ENCODE peak calls at places on chromosome 17, in four cellular contexts. R is breast epithelium, A is transverse colon, V is HepG2. L is an unnamed sample. For H3K4me1, the result is how much of the 10 kb centered on the place peaks cover.

GRCh38 chr17:58391302-58391984 is 25.9 kb downstream of the RNF43 start:
- DNase-seq in R (peak), A (peak), V (peak), L (no peak)

GRCh38 chr17:74737299-74738050 is 419 bp downstream of the RAB37 start:
- DNase-seq in R (no peak), A (peak), V (peak), L (peak)

GRCh38 chr17:73801455-73802100 is 157.3 kb upstream of the SDK2 start:
- DNase-seq in R (no peak), A (no peak), V (no peak), L (no peak)

GRCh38 chr17:73231363-73231762 is 30.3 kb downstream of the CPSF4L start:
- DNase-seq in R (no peak), A (peak), V (no peak), L (no peak)

GRCh38 chr17:14428640-14429029 is 127.8 kb downstream of the HS3ST3B1 start:
- DNase-seq in R (no peak), A (no peak), V (no peak), L (no peak)

GRCh38 chr17:75242461-75243042 is 18.9 kb downstream of the GGA3 start:
- DNase-seq in R (no peak), A (peak), V (no peak), L (peak)

GRCh38 chr17:43665387-43666101 is 3.8 kb upstream of the MEOX1 start:
- DNase-seq in R (peak), A (no peak), V (peak), L (no peak)

GRCh38 chr17:18185832-18186231 is 2.2 kb downstream of the ALKBH5 start:
- DNase-seq in R (no peak), A (no peak), V (no peak), L (no peak)

GRCh38 chr17:48996696-48997102 is 486 bp upstream of the IGF2BP1 start:
- DNase-seq in R (no peak), A (no peak), V (no peak), L (no peak)

GRCh38 chr17:49917771-49918170 is 51.2 kb upstream of the DLX4 start:
- DNase-seq in R (no peak), A (no peak), V (no peak), L (no peak)

GRCh38 chr17:57868007-57868774 is 18.3 kb upstream of the MRPS23 start:
- DNase-seq in R (peak), A (peak), V (peak), L (peak)

GRCh38 chr17:62703776-62704380 is 76.4 kb downstream of the MRC2 start:
- DNase-seq in R (no peak), A (peak), V (no peak), L (peak)

GRCh38 chr17:56577810-56578209 is 15.7 kb upstream of the NOG start:
- DNase-seq in R (no peak), A (no peak), V (no peak), L (no peak)

GRCh38 chr17:35170968-35171771 is 23.0 kb downstream of the SLC35G3 start:
- DNase-seq in R (no peak), A (no peak), V (no peak), L (no peak)

GRCh38 chr17:56499799-56500388 is 93.6 kb upstream of the NOG start:
- DNase-seq in R (no peak), A (no peak), V (peak), L (no peak)

GRCh38 chr17:40110457-40110856 is 10.1 kb upstream of the NR1D1 start:
- DNase-seq in R (peak), A (no peak), V (no peak), L (no peak)

GRCh38 chr17:51079049-51079448 is 41.6 kb downstream of the SPAG9 start:
- DNase-seq in R (no peak), A (no peak), V (no peak), L (no peak)

GRCh38 chr17:38428643-38429371 is 543 bp downstream of the ARHGAP23 start:
- DNase-seq in R (no peak), A (peak), V (no peak), L (peak)

GRCh38 chr17:80694992-80695912 is 150.6 kb downstream of the RPTOR start:
- DNase-seq in R (no peak), A (no peak), V (peak), L (peak)

GRCh38 chr17:47687748-47688147 is 6.2 kb upstream of the TBKBP1 start:
- DNase-seq in R (no peak), A (no peak), V (no peak), L (no peak)

GRCh38 chr17:79707931-79708891 is 22.5 kb upstream of the ENPP7 start:
- DNase-seq in R (peak), A (peak), V (peak), L (peak)

GRCh38 chr17:58121925-58122324 is 26.3 kb upstream of the OR4D1 start:
- DNase-seq in R (no peak), A (no peak), V (peak), L (no peak)

GRCh38 chr17:18953231-18953728 is 1.3 kb downstream of the SLC5A10 start:
- DNase-seq in R (no peak), A (no peak), V (no peak), L (no peak)

GRCh38 chr17:31882571-31882970 is 18.9 kb downstream of the UTP6 start:
- DNase-seq in R (no peak), A (no peak), V (no peak), L (no peak)

GRCh38 chr17:1036171-1036844 is 39.4 kb downstream of the TIMM22 start:
- DNase-seq in R (no peak), A (no peak), V (no peak), L (peak)

GRCh38 chr17:8976638-8977037 is 11.1 kb upstream of the PIK3R5 start:
- DNase-seq in R (no peak), A (no peak), V (no peak), L (no peak)

GRCh38 chr17:59435238-59435637 is 103.8 kb downstream of the YPEL2 start:
- DNase-seq in R (no peak), A (no peak), V (no peak), L (no peak)

GRCh38 chr17:82400206-82400605 is 17.9 kb upstream of the HEXD start:
- DNase-seq in R (no peak), A (no peak), V (no peak), L (no peak)
- H3K4me1 ChIP-seq in R (under half), A (under half), V (under half), L (under half)

DNA sequence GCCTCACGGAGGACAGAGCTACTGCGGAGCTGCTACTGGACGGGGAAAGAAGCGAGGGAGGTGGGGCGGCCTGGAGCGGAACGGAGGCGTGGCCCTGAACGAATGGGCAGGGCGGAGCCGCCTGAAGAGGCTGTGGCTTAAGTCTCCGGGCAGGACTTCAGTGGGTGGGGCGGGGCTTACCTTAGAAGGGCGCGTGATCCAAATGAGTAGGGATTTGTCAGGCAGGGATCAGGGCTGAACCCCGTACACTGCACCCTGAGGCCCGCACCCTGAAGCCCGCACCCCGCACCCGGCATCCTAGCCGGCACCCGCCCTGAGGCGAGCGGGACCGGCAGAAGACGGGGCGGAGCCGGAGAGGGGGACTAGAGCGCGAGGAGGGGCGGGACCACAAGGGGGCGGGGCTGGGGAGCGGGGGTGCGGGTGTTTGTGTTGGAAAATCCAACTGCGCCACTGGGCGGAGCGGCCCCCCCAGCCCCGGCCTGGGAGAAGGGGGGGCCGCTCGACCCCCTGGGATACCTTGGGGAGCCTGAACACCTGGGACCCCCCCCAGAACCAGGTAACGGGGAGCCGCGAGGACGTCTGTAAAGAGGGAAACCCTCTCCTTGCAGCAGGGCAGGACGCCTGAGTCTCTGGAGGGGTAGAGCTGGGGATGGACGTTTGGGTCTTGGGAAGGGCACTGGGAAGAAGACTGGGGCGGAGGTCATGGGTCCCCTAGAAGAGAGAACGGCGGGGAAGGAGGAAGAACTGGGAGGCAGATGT is at the start of gene KDM6B:
- DNase-seq in R (peak), A (peak), V (peak), L (peak)
- TF ChIP-seq POLR2AphosphoS5 in R (peak), A (no peak), V (no peak), L (no peak)

GRCh38 chr17:2237521-2237921 is 66.1 kb downstream of the SMG6 start:
- DNase-seq in R (peak), A (no peak), V (no peak), L (no peak)
- H3K4me1 ChIP-seq in R (under half), A (under half), V (under half), L (under half)

DNA sequence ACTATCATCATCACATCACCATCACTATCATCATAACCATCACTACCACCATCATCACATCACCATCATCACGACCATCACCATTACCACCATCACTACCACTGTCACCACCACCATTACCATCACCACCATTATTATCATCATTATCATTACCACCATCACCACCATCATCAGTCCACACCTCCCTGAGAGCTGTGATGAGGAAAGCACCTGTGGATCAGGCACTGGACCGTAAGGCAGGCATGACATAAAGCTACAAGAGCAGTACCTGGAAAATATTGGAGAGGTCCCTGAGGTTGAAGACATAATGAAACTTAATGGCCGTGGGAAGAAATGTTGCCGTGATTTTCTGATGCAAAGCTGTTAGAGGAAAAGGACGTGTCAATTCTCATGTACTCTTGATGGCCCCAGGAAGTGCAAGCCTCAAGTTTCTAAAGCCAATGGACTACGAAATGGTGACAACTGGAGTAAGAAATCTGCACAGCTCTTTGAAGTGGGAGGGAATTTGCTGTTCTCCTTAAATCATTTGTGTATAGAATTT is 98.4 kb downstream of the DNAH17 start:
- DNase-seq in R (no peak), A (no peak), V (no peak), L (no peak)
- TF ChIP-seq POLR2AphosphoS5 in R (no peak), A (no peak), V (no peak), L (no peak)

GRCh38 chr17:21036361-21036881 is 6.4 kb downstream of the USP22 start:
- DNase-seq in R (no peak), A (no peak), V (no peak), L (no peak)

GRCh38 chr17:21031756-21032396 is 10.9 kb downstream of the USP22 start:
- DNase-seq in R (no peak), A (no peak), V (no peak), L (no peak)

GRCh38 chr17:21033350-21033749 is 9.5 kb downstream of the USP22 start:
- DNase-seq in R (no peak), A (no peak), V (no peak), L (no peak)

GRCh38 chr17:21037117-21037803 is 5.6 kb downstream of the USP22 start:
- DNase-seq in R (no peak), A (no peak), V (no peak), L (no peak)

DNA sequence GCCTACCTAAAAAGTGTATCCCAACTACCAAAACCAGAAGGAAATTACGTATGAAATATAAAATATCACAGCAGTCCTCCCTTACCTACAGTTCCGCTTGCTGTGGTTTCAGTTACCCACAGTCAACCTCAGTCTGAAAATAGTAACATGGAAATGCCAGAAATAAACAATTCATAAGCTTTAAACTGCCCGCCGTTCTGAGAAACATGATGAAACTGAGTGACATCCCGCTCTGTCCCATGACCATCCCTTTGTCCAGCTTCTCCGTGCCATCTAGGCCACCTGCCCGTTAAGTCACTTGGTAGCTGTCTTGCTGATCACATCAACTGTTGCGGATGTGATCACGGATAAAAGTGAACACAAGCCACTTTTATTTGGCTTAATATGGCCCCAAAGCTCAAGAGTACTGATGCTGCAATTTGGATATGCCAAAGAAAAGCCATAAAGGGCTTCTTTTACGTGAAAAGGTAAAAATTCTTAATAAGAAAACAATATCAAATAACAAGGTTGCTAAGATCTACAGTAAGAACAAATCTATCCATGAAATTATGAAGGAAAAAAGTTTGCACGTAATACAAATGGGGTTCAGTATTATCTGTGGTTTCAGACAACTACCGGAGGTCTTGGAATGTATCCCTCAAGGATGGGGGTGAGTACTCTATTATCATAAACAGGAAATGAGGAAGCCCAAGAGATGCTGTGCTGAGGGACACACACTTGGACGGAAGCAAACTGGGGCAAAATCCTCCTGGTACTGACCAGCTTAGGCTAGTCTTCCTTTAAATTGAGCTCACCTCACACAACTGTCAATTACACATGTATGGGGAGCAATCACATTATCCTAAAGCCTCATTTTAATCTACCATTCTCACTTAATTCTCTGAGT is 8.2 kb downstream of the USP22 start:
- DNase-seq in R (no peak), A (no peak), V (no peak), L (no peak)
- H3K4me1 ChIP-seq in R (under half), A (half or more), V (half or more), L (half or more)